ENCODE peak calls at places on chromosomes 6 and 20, in six cellular contexts. D is neural progenitor cell, K is Calu3, G is OCI-LY7, L is type B pancreatic cell, F is fibroblast of pulmonary artery. I is an unnamed sample.

GRCh38 chr6:156699017-156699421 is 78.2 kb upstream of the ARID1B start:
- DNase-seq in D (no peak), K (peak; percentile 4), G (no peak), L (no peak), F (peak; percentile 76), I (no peak)

GRCh38 chr6:163309491-163310026 is 105.0 kb upstream of the QKI start:
- DNase-seq in D (no peak), K (peak; percentile 37), G (no peak), L (no peak), F (peak; percentile 40), I (no peak)

GRCh38 chr6:158353851-158354508 is 41.7 kb downstream of the TULP4 start:
- DNase-seq in D (no peak), K (no peak), G (no peak), L (no peak), F (peak; percentile 37), I (no peak)

GRCh38 chr6:97947841-97948240 is 664.8 kb upstream of the MMS22L start:
- DNase-seq in D (no peak), K (peak; percentile 81), G (no peak), L (no peak), F (peak; percentile 73), I (peak; percentile 78)

GRCh38 chr6:14077193-14077853 is 40.2 kb upstream of the CD83 start:
- DNase-seq in D (no peak), K (no peak), G (no peak), L (no peak), F (no peak), I (no peak)

GRCh38 chr6:10633216-10633615 is 61.2 kb downstream of the C6orf52 start:
- DNase-seq in D (no peak), K (peak; percentile 37), G (no peak), L (no peak), F (peak; percentile 14), I (no peak)

GRCh38 chr6:92479821-92480220 is 939.5 kb downstream of the EPHA7 start:
- DNase-seq in D (no peak), K (no peak), G (no peak), L (no peak), F (peak; percentile 6), I (no peak)

GRCh38 chr6:159595173-159595572 is 97.9 kb downstream of the SOD2 start:
- DNase-seq in D (no peak), K (peak; percentile 62), G (no peak), L (no peak), F (peak; percentile 55), I (peak; percentile 61)

GRCh38 chr6:121319112-121319553 is 15.1 kb downstream of the TBC1D32 start:
- DNase-seq in D (peak; percentile 43), K (no peak), G (no peak), L (no peak), F (peak; percentile 56), I (no peak)

GRCh38 chr20:53865905-53866786 is 204.2 kb downstream of the BCAS1 start:
- DNase-seq in D (peak; percentile 76), K (peak; percentile 66), G (peak; percentile 71), L (no peak), F (peak; percentile 67), I (peak; percentile 27)

GRCh38 chr6:111565316-111566221 is 40.1 kb downstream of the TRAF3IP2 start:
- DNase-seq in D (no peak), K (peak; percentile 18), G (peak; percentile 86), L (no peak), F (no peak), I (no peak)

GRCh38 chr6:72748759-72749158 is 126.9 kb downstream of the KCNQ5 start:
- DNase-seq in D (no peak), K (no peak), G (no peak), L (no peak), F (peak; percentile 78), I (no peak)

GRCh38 chr20:33515569-33516216 is 25.8 kb downstream of the CBFA2T2 start:
- DNase-seq in D (no peak), K (peak; percentile 14), G (peak; percentile 38), L (no peak), F (peak; percentile 6), I (no peak)
- TF ChIP-seq CTCF in D (peak; percentile 26), K (peak; percentile 47), G (peak; percentile 80), L (peak; percentile 63), F (peak; percentile 16), I (no peak)

DNA sequence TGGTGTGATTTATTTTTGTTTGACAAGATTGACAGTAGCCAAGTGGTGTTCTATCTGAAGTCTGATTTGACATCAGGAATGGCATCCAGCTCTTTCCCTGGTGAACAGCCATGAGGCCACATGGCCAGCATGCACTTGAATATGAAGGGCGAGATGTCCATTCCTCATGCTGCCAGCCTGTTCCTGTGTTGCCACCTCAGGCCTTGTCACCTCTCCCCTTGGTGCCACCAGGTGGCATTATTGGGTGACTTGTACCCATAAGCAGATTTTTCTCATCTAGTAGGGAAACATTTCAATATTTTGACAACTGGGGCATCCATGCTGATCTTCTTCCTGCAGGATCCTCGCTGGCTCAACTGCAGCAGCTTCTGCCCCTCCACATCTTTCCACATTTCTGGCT is 199.1 kb downstream of the ERMARD start:
- DNase-seq in D (peak; percentile 44), K (peak; percentile 29), G (peak; percentile 57), L (no peak), F (peak; percentile 12), I (peak; percentile 54)
- TF ChIP-seq CTCF in D (peak; percentile 50), K (no peak), G (peak; percentile 70), L (peak; percentile 25), F (peak; percentile 23), I (no peak)

GRCh38 chr6:68229566-68229965 is 405.5 kb upstream of the ADGRB3 start:
- DNase-seq in D (no peak), K (no peak), G (no peak), L (no peak), F (no peak), I (no peak)

GRCh38 chr6:68225729-68226128 is 409.4 kb upstream of the ADGRB3 start:
- DNase-seq in D (no peak), K (no peak), G (no peak), L (no peak), F (no peak), I (no peak)

DNA sequence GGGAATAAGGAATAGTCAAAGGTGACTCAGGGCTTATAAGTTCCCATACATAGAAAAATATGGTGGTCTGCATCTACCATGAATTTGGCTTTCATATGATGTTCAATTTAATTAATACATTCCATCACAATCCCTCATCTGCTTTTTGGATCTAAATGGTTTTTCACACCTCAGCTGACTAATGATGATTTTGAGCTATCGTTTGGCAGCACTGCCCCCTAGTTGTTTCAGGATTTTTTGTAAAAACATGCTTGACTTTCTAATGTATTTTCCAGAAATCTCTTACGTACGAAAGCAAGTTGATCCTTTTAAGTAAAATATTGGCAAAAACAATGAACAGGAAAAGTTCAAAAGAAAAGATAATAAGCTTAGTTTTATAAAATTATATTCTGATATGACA is 408.6 kb upstream of the ADGRB3 start:
- DNase-seq in D (peak; percentile 26), K (no peak), G (peak; percentile 7), L (no peak), F (peak; percentile 41), I (no peak)
- TF ChIP-seq CTCF in D (peak; percentile 77), K (no peak), G (peak; percentile 74), L (peak; percentile 70), F (peak; percentile 49), I (no peak)

GRCh38 chr6:17987576-17988421 is at the start of gene KIF13A:
- DNase-seq in D (peak; percentile 81), K (peak; percentile 65), G (peak; percentile 67), L (peak; percentile 78), F (peak; percentile 63), I (peak; percentile 73)
- TF ChIP-seq CTCF in D (peak; percentile 27), K (no peak), G (peak; percentile 27), L (peak; percentile 57), F (no peak), I (peak; percentile 32)

GRCh38 chr6:1908784-1909183 is 299.1 kb downstream of the FOXC1 start:
- DNase-seq in D (no peak), K (no peak), G (no peak), L (no peak), F (no peak), I (no peak)
- TF ChIP-seq CTCF in D (no peak), K (no peak), G (no peak), L (no peak), F (no peak), I (no peak)

DNA sequence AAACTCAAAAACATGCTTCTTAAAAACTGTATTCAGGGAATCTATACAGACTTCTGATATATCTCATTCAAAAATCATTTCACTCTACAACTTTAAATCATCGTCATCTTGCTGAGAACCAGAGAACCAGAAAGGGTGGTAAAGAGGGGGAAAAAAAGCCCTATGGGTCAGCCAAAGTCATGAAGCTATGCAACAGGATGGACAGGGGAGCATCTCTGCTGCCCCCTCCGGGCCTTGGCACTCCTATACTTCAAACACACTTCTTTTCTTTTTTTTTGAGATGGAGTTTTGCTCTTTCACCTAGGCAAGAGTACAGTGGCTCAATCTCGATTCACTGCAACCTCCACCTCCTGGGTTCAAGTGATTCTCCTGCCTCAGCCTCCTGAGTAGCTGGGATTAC is 73.5 kb upstream of the NFATC2 start:
- DNase-seq in D (peak; percentile 31), K (no peak), G (peak; percentile 66), L (no peak), F (no peak), I (no peak)
- TF ChIP-seq CTCF in D (peak; percentile 39), K (peak; percentile 31), G (peak; percentile 70), L (peak; percentile 44), F (no peak), I (no peak)

DNA sequence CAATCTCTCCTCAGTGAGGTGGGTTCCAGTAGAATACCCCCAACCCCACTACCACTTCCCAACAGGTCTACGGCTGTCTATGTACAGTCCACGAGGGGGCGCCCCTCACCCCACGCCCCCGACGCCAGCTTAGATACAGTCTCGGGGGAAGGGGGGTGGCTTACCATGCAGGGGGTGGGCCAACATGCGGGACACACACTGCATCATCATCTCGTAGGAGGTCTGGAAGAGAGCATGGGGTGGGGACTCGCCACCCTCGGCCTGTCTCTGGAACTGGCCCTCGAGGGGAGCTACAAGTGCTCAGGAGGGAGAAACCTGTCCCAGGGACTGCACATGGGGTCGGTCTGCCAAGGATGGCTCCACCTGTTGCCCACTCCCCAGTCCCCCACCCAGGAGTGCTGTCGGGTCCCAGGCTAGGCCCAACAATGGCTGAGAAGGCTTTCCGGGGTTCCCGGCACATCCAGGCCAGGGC is 8.5 kb downstream of the MTCH1 start:
- DNase-seq in D (peak; percentile 52), K (no peak), G (peak; percentile 66), L (no peak), F (peak; percentile 13), I (no peak)
- TF ChIP-seq CTCF in D (peak; percentile 63), K (no peak), G (peak; percentile 92), L (peak; percentile 56), F (peak; percentile 35), I (peak; percentile 35)

GRCh38 chr6:5136856-5137255 is 51.7 kb downstream of the PPP1R3G start:
- DNase-seq in D (no peak), K (no peak), G (no peak), L (no peak), F (no peak), I (no peak)

GRCh38 chr6:5130135-5130866 is 45.2 kb downstream of the PPP1R3G start:
- DNase-seq in D (peak; percentile 15), K (no peak), G (no peak), L (no peak), F (no peak), I (no peak)

GRCh38 chr6:5135783-5136376 is 50.7 kb downstream of the PPP1R3G start:
- DNase-seq in D (peak; percentile 54), K (peak; percentile 4), G (peak; percentile 58), L (no peak), F (peak; percentile 62), I (peak; percentile 42)

GRCh38 chr6:5133943-5134342 is 48.8 kb downstream of the PPP1R3G start:
- DNase-seq in D (no peak), K (no peak), G (no peak), L (no peak), F (no peak), I (no peak)

GRCh38 chr6:5132741-5133140 is 47.6 kb downstream of the PPP1R3G start:
- DNase-seq in D (peak; percentile 60), K (no peak), G (peak; percentile 17), L (no peak), F (peak; percentile 99), I (peak; percentile 66)
- TF ChIP-seq CTCF in D (no peak), K (no peak), G (no peak), L (no peak), F (no peak), I (no peak)